ENCODE peak calls at places on chromosomes 6 and 20, in four cellular contexts. One of them, this sample, is unnamed.

GRCh38 chr6:26300359-26300758 is 64.6 kb upstream of the BTN3A2 start:
- DNase-seq in IMR-90: no peak
- DNase-seq in keratinocyte: no peak
- DNase-seq in K562: no peak
- DNase-seq in this sample: no peak

GRCh38 chr6:46367365-46367764 is 123.9 kb downstream of the RCAN2 start:
- DNase-seq in IMR-90: no peak
- DNase-seq in keratinocyte: no peak
- DNase-seq in K562: no peak
- DNase-seq in this sample: no peak

GRCh38 chr6:133894795-133895401 is 6.0 kb downstream of the TCF21 start:
- DNase-seq in IMR-90: peak; percentile 80
- DNase-seq in keratinocyte: no peak
- DNase-seq in K562: no peak
- DNase-seq in this sample: no peak

GRCh38 chr20:64205611-64206026 is 41.4 kb downstream of the MYT1 start:
- DNase-seq in IMR-90: no peak
- DNase-seq in keratinocyte: no peak
- DNase-seq in K562: no peak
- DNase-seq in this sample: no peak

GRCh38 chr6:28399370-28400121 is at the start of gene ZSCAN12:
- DNase-seq in IMR-90: peak; percentile 89
- DNase-seq in keratinocyte: no peak
- DNase-seq in K562: peak; percentile 99
- DNase-seq in this sample: peak; percentile 72

GRCh38 chr20:23744726-23745646 is 5.7 kb downstream of the CST1 start:
- DNase-seq in IMR-90: peak; percentile 10
- DNase-seq in keratinocyte: no peak
- DNase-seq in K562: no peak
- DNase-seq in this sample: peak; percentile 28

GRCh38 chr20:24782801-24783630 is 166.1 kb upstream of the CST7 start:
- DNase-seq in IMR-90: no peak
- DNase-seq in keratinocyte: no peak
- DNase-seq in K562: peak; percentile 4
- DNase-seq in this sample: no peak

GRCh38 chr6:129251669-129252376 is 368.9 kb downstream of the LAMA2 start:
- DNase-seq in IMR-90: peak; percentile 75
- DNase-seq in keratinocyte: peak; percentile 17
- DNase-seq in K562: peak; percentile 31
- DNase-seq in this sample: peak; percentile 76

GRCh38 chr6:5466459-5466858 is 205.1 kb downstream of the FARS2 start:
- DNase-seq in IMR-90: peak; percentile 88
- DNase-seq in keratinocyte: no peak
- DNase-seq in K562: peak; percentile 33
- DNase-seq in this sample: peak; percentile 53

GRCh38 chr6:21507811-21508210 is 85.7 kb upstream of the SOX4 start:
- DNase-seq in IMR-90: peak; percentile 7
- DNase-seq in keratinocyte: no peak
- DNase-seq in K562: no peak
- DNase-seq in this sample: peak; percentile 5

GRCh38 chr6:3905853-3906190 is 56.6 kb downstream of the FAM50B start:
- DNase-seq in IMR-90: no peak
- DNase-seq in keratinocyte: no peak
- DNase-seq in K562: no peak
- DNase-seq in this sample: no peak

GRCh38 chr6:99836471-99836870 is 157.6 kb downstream of the MCHR2 start:
- DNase-seq in IMR-90: peak; percentile 44
- DNase-seq in keratinocyte: peak; percentile 46
- DNase-seq in K562: no peak
- DNase-seq in this sample: no peak

GRCh38 chr6:166598441-166599138 is 12.1 kb upstream of the RAMACL start:
- DNase-seq in IMR-90: peak; percentile 97
- DNase-seq in keratinocyte: no peak
- DNase-seq in K562: no peak
- DNase-seq in this sample: peak; percentile 98

GRCh38 chr20:8133816-8134451 is 1.9 kb downstream of the PLCB1 start:
- DNase-seq in IMR-90: no peak
- DNase-seq in keratinocyte: no peak
- DNase-seq in K562: no peak
- DNase-seq in this sample: peak; percentile 49

GRCh38 chr20:25053207-25054132 is 4.5 kb downstream of the ACSS1 start:
- DNase-seq in IMR-90: peak; percentile 41
- DNase-seq in keratinocyte: no peak
- DNase-seq in K562: no peak
- DNase-seq in this sample: peak; percentile 27

GRCh38 chr6:36797055-36797454 is 42.2 kb downstream of the CPNE5 start:
- DNase-seq in IMR-90: no peak
- DNase-seq in keratinocyte: no peak
- DNase-seq in K562: no peak
- DNase-seq in this sample: no peak

GRCh38 chr6:143765422-143766184 is 77.5 kb upstream of the LTV1 start:
- DNase-seq in IMR-90: no peak
- DNase-seq in keratinocyte: no peak
- DNase-seq in K562: no peak
- DNase-seq in this sample: no peak

GRCh38 chr6:49607391-49607982 is 29.2 kb downstream of the RHAG start:
- DNase-seq in IMR-90: no peak
- DNase-seq in keratinocyte: no peak
- DNase-seq in K562: no peak
- DNase-seq in this sample: no peak

GRCh38 chr6:63773200-63773599 is 137.6 kb downstream of the PHF3 start:
- DNase-seq in IMR-90: no peak
- DNase-seq in keratinocyte: no peak
- DNase-seq in K562: no peak
- DNase-seq in this sample: no peak

GRCh38 chr6:146183831-146184230 is 155.0 kb downstream of the GRM1 start:
- DNase-seq in IMR-90: no peak
- DNase-seq in keratinocyte: no peak
- DNase-seq in K562: no peak
- DNase-seq in this sample: no peak

DNA sequence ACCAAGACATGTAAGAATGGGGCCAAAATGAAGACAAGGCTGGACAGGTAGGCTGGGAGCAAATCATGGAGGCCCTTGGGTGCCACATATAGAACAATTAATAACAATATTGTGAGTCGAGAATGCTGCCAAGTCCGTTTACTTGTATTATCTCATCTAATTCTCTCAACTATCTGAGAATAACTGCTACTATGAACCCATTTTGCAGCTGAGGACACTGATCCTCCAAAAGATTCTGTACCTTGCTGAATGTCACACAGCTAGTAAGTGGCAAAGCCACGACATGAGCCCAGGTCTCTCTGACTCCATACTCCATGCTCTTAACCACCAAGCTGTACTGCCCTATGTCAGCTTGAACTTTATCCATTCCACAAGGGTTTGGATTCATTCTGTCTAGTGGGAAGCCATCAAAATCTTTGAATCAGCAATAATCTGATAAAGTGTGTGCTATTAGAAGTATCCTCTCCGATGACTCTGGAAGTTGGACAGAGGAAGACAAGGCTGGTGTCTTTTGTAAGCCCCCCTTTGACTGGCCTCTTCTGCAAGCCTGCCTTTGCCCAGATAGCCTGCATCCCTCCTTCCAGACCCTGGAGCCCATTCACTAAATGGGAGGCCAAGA is 43.5 kb upstream of the PDYN start:
- DNase-seq in IMR-90: no peak
- DNase-seq in keratinocyte: no peak
- DNase-seq in K562: no peak
- DNase-seq in this sample: no peak
- H3K9me1 ChIP-seq in IMR-90: no peaks in the 10 kb centered on the region
- H3K9me1 ChIP-seq in keratinocyte: no peaks in the 10 kb centered on the region
- H3K9me1 ChIP-seq in K562: no peaks in the 10 kb centered on the region
- H3K9me1 ChIP-seq in this sample: no peaks in the 10 kb centered on the region

GRCh38 chr6:159494633-159495023 is 198.4 kb downstream of the SOD2 start:
- DNase-seq in IMR-90: no peak
- DNase-seq in keratinocyte: no peak
- DNase-seq in K562: no peak
- DNase-seq in this sample: no peak

GRCh38 chr6:159487636-159488035 is 205.4 kb downstream of the SOD2 start:
- DNase-seq in IMR-90: peak; percentile 1
- DNase-seq in keratinocyte: no peak
- DNase-seq in K562: no peak
- DNase-seq in this sample: no peak

GRCh38 chr6:159493888-159494632 is 199.0 kb downstream of the SOD2 start:
- DNase-seq in IMR-90: no peak
- DNase-seq in keratinocyte: no peak
- DNase-seq in K562: no peak
- DNase-seq in this sample: no peak

GRCh38 chr6:159490298-159490937 is 202.6 kb downstream of the SOD2 start:
- DNase-seq in IMR-90: no peak
- DNase-seq in keratinocyte: no peak
- DNase-seq in K562: no peak
- DNase-seq in this sample: no peak
- H3K27ac ChIP-seq in IMR-90: no peak overlapping the region
- H3K27ac ChIP-seq in keratinocyte: no peak overlapping the region
- H3K27ac ChIP-seq in K562: no peak overlapping the region
- H3K27ac ChIP-seq in this sample: no peak overlapping the region

DNA sequence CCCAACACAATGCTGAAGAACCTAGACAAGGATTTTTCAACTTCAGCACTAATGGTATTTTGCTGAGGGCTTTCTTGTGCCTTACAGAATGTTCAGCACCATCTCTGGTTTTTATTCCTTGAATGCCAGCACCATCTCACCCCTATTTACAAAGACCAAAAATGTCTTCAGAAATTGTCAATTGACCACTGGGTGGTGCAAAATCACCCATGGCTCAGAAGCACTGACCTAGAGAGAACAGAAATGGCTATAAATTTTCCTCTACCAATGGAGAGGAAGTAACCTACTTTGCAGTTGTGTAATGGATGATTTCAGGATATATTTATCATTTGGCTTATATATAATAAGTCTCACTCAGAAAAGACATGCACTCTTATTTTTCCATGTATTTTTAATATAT is 431.0 kb upstream of the IRAK1BP1 start:
- DNase-seq in IMR-90: peak; percentile 33
- DNase-seq in keratinocyte: no peak
- DNase-seq in K562: no peak
- DNase-seq in this sample: peak; percentile 43
- H3K9me1 ChIP-seq in IMR-90: no peaks in the 10 kb centered on the region
- H3K9me1 ChIP-seq in keratinocyte: no peaks in the 10 kb centered on the region
- H3K9me1 ChIP-seq in K562: no peaks in the 10 kb centered on the region
- H3K9me1 ChIP-seq in this sample: no peaks in the 10 kb centered on the region

GRCh38 chr6:15274696-15275387 is 29.0 kb downstream of the JARID2 start:
- DNase-seq in IMR-90: peak; percentile 47
- DNase-seq in keratinocyte: no peak
- DNase-seq in K562: no peak
- DNase-seq in this sample: no peak
- H3K27ac ChIP-seq in IMR-90: no peak overlapping the region
- H3K27ac ChIP-seq in keratinocyte: no peak overlapping the region
- H3K27ac ChIP-seq in K562: no peak overlapping the region
- H3K27ac ChIP-seq in this sample: no peak overlapping the region

GRCh38 chr6:95601133-95601532 is 23.8 kb downstream of the MANEA start:
- DNase-seq in IMR-90: peak; percentile 81
- DNase-seq in keratinocyte: no peak
- DNase-seq in K562: no peak
- DNase-seq in this sample: peak; percentile 61
- H3K9me1 ChIP-seq in IMR-90: no peaks in the 10 kb centered on the region
- H3K9me1 ChIP-seq in keratinocyte: no peaks in the 10 kb centered on the region
- H3K9me1 ChIP-seq in K562: no peaks in the 10 kb centered on the region
- H3K9me1 ChIP-seq in this sample: no peaks in the 10 kb centered on the region

GRCh38 chr6:75208564-75209431 is 2.9 kb upstream of the COL12A1 start:
- DNase-seq in IMR-90: peak; percentile 77
- DNase-seq in keratinocyte: no peak
- DNase-seq in K562: peak; percentile 81
- DNase-seq in this sample: peak; percentile 80

GRCh38 chr6:75209432-75209723 is 3.5 kb upstream of the COL12A1 start:
- DNase-seq in IMR-90: no peak
- DNase-seq in keratinocyte: no peak
- DNase-seq in K562: no peak
- DNase-seq in this sample: no peak

GRCh38 chr6:75205776-75206334 is at the start of gene COL12A1:
- DNase-seq in IMR-90: peak; percentile 100
- DNase-seq in keratinocyte: peak; percentile 86
- DNase-seq in K562: no peak
- DNase-seq in this sample: peak; percentile 70

GRCh38 chr6:75206338-75207210 is 721 bp upstream of the COL12A1 start:
- DNase-seq in IMR-90: no peak
- DNase-seq in keratinocyte: no peak
- DNase-seq in K562: no peak
- DNase-seq in this sample: peak; percentile 47

DNA sequence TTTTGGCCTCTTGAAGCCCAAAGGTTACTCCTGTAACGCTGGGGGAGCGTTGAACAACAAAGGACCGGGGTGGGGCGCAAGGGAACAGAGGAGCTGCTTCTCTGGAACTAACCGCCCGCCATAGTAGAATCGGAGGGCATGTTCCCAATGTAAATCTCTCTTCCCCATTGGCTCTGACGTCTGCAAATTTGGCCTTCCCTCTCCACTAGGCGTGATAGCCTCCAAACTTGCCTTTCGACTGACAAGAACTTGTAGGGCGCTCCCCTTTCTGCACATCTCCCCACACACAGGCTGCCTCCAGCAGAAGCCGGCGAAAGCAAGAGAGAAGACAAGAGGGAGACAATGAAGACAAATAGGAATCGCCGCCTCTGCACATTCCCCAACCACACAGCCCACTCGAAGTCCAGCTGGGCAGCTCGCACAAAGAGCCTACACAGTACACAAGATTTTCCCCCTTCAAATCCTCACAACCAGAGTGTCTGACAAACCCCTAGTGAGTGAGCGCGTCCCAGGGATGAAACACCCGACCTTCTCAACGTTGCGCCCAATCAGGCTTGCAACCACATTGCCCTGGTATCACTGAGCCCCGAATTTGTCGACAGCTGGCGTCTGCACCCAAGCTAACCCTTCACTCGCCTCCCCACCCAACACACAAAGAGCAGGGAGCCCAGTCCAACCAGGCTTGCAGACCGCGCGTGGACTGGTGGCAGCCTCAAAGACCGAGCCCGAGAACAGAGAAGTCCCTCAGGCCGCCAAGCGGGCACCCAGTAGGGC is 1.5 kb upstream of the COL12A1 start:
- DNase-seq in IMR-90: peak; percentile 42
- DNase-seq in keratinocyte: no peak
- DNase-seq in K562: no peak
- DNase-seq in this sample: peak; percentile 28
- H3K27ac ChIP-seq in IMR-90: peak overlapping the region; percentile 79
- H3K27ac ChIP-seq in keratinocyte: no peak overlapping the region
- H3K27ac ChIP-seq in K562: no peak overlapping the region
- H3K27ac ChIP-seq in this sample: no peak overlapping the region

GRCh38 chr6:109713097-109713496 is 22.0 kb downstream of the FIG4 start:
- DNase-seq in IMR-90: no peak
- DNase-seq in keratinocyte: no peak
- DNase-seq in K562: no peak
- DNase-seq in this sample: no peak
- H3K9me1 ChIP-seq in IMR-90: peaks cover 9% of the 10 kb centered on the region
- H3K9me1 ChIP-seq in keratinocyte: no peaks in the 10 kb centered on the region
- H3K9me1 ChIP-seq in K562: peaks cover 4% of the 10 kb centered on the region
- H3K9me1 ChIP-seq in this sample: no peaks in the 10 kb centered on the region

This sample was measured in endothelial cell of umbilical vein.